ENCODE peak calls at places on chromosomes 5 and 9, in eight cellular contexts. H is foreskin fibroblast; L is pancreas; S is spleen; D is fibroblast of pulmonary artery; O is fibroblast of the aortic adventitia; E is CD8-positive, alpha-beta T cell; N is brain microvascular endothelial cell. Q is an unnamed sample.

GRCh38 chr9:16257604-16258003 is 612.9 kb downstream of the BNC2 start:
- DNase-seq in D (peak; percentile 45), L (no peak), O (peak; percentile 26), N (no peak), H (peak; percentile 44), S (no peak), E (no peak), Q (no peak)

GRCh38 chr5:115626444-115626823 is 598 bp upstream of the TMED7 start:
- DNase-seq in O (peak; percentile 65), L (no peak), D (no peak), H (peak; percentile 75), S (no peak), N (peak; percentile 49), E (no peak), Q (no peak)

GRCh38 chr5:68722357-68722756 is 371.5 kb upstream of the SLC30A5 start:
- DNase-seq in O (no peak), H (no peak), L (no peak), E (no peak), S (no peak), D (no peak), N (no peak), Q (no peak)

GRCh38 chr9:12628546-12628945 is 64.6 kb upstream of the TYRP1 start:
- DNase-seq in L (no peak), S (no peak), H (no peak), D (no peak), O (no peak), N (no peak), E (no peak), Q (no peak)

GRCh38 chr5:62343428-62343827 is 37.4 kb downstream of the KIF2A start:
- DNase-seq in D (peak; percentile 13), O (peak; percentile 32), H (peak; percentile 5), N (no peak), L (no peak), E (no peak), S (no peak), Q (no peak)

GRCh38 chr5:175682664-175683063 is 24.8 kb downstream of the HRH2 start:
- DNase-seq in N (no peak), D (no peak), O (no peak), H (no peak), L (no peak), S (peak; percentile 54), E (no peak), Q (no peak)

GRCh38 chr5:96235008-96235910 is 197.8 kb downstream of the PCSK1 start:
- DNase-seq in L (no peak), N (no peak), H (no peak), S (no peak), D (no peak), E (no peak), O (peak; percentile 58), Q (peak; percentile 49)

GRCh38 chr9:109968702-109969450 is 188.9 kb downstream of the PALM2AKAP2 start:
- DNase-seq in S (no peak), D (peak; percentile 55), L (no peak), E (no peak), N (peak; percentile 40), O (peak; percentile 41), H (peak; percentile 63), Q (no peak)

GRCh38 chr9:116153765-116154333 is at the start of gene PAPPA:
- DNase-seq in N (no peak), O (no peak), E (no peak), D (no peak), L (no peak), H (peak; percentile 46), S (no peak), Q (no peak)

GRCh38 chr5:59021837-59022514 is 439.1 kb downstream of the RAB3C start:
- DNase-seq in N (no peak), L (no peak), O (no peak), E (no peak), H (no peak), S (no peak), D (no peak), Q (no peak)

GRCh38 chr5:133746834-133747233 is 134.5 kb upstream of the FSTL4 start:
- DNase-seq in H (no peak), S (no peak), E (no peak), O (no peak), D (no peak), N (no peak), L (no peak), Q (no peak)

GRCh38 chr9:98099346-98099745 is 19.7 kb downstream of the TRIM14 start:
- DNase-seq in N (no peak), D (no peak), O (no peak), L (no peak), H (no peak), S (no peak), E (no peak), Q (no peak)

GRCh38 chr9:88835772-88836171 is 155.5 kb upstream of the S1PR3 start:
- DNase-seq in D (no peak), E (no peak), S (no peak), N (no peak), L (no peak), H (no peak), O (no peak), Q (no peak)

GRCh38 chr9:109910616-109911568 is 130.9 kb downstream of the PALM2AKAP2 start:
- DNase-seq in E (no peak), D (peak; percentile 73), O (peak; percentile 82), S (no peak), N (peak; percentile 52), H (peak; percentile 89), L (no peak), Q (peak; percentile 54)

GRCh38 chr5:82109013-82109412 is 137.2 kb downstream of the ATG10 start:
- DNase-seq in D (no peak), O (no peak), L (no peak), H (no peak), E (no peak), S (no peak), N (no peak), Q (no peak)

GRCh38 chr5:82106806-82107205 is 135.0 kb downstream of the ATG10 start:
- DNase-seq in N (no peak), H (peak; percentile 26), O (no peak), E (no peak), S (no peak), D (peak; percentile 7), L (no peak), Q (no peak)

GRCh38 chr5:82105457-82105856 is 133.6 kb downstream of the ATG10 start:
- DNase-seq in L (no peak), S (no peak), D (peak; percentile 8), N (no peak), E (no peak), H (peak; percentile 35), O (peak; percentile 3), Q (no peak)

GRCh38 chr5:82106207-82106606 is 134.4 kb downstream of the ATG10 start:
- DNase-seq in S (no peak), O (peak; percentile 5), L (no peak), D (no peak), H (peak; percentile 77), E (no peak), N (no peak), Q (no peak)

GRCh38 chr5:82107277-82107676 is 135.5 kb downstream of the ATG10 start:
- DNase-seq in H (peak; percentile 58), D (peak; percentile 66), E (no peak), L (no peak), S (no peak), N (no peak), O (peak; percentile 43), Q (no peak)
- TF ChIP-seq CTCF in H (peak; percentile 50), D (peak; percentile 65), E (no peak), L (no peak), S (no peak), N (peak; percentile 51), O (peak; percentile 40), Q (peak; percentile 38)

GRCh38 chr9:96075111-96075510 is 199.6 kb downstream of the ERCC6L2 start:
- DNase-seq in H (no peak), N (no peak), D (no peak), L (no peak), E (no peak), S (no peak), O (no peak), Q (no peak)
- H3K4me3 ChIP-seq in H (no peak overlapping the region), N (no peak overlapping the region), D (no peak overlapping the region), L (no peak overlapping the region), E (no peak overlapping the region), S (no peak overlapping the region), O (no peak overlapping the region), Q (no peak overlapping the region)

DNA sequence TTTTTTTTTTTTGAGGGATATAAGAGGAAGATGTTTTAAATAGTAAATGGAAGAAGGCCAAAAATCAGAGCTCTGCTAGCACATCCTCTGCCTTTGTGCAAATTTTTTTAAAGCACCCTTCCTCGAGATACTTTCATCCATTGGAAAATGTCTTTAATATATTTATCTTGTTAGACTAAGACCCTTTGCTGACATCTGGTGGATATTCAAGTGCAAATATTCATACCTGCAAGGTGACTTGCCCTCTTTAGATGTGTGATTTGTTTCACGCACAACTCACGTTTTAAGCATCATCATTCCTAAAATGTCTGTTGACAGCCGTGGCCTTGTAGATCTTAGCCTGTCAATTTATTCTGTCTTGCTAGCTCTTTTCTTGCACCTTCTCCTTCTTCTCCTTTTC is 258.5 kb downstream of the AGTPBP1 start:
- DNase-seq in L (no peak), N (no peak), E (no peak), H (peak; percentile 2), D (no peak), S (no peak), O (peak; percentile 2), Q (no peak)
- TF ChIP-seq CTCF in L (no peak), N (no peak), E (no peak), H (no peak), D (no peak), S (no peak), O (no peak), Q (no peak)

GRCh38 chr9:124284940-124285441 is 27.2 kb downstream of the NEK6 start:
- DNase-seq in O (peak; percentile 88), H (peak; percentile 56), S (no peak), E (no peak), L (no peak), D (no peak), N (peak; percentile 32), Q (peak; percentile 40)

GRCh38 chr9:124285490-124285889 is 27.7 kb downstream of the NEK6 start:
- DNase-seq in E (no peak), L (no peak), H (no peak), D (no peak), S (no peak), O (no peak), N (no peak), Q (no peak)

GRCh38 chr9:124284237-124284831 is 26.6 kb downstream of the NEK6 start:
- DNase-seq in N (no peak), H (no peak), O (peak; percentile 49), D (no peak), L (no peak), E (no peak), S (no peak), Q (no peak)

GRCh38 chr9:124285903-124286291 is 28.1 kb downstream of the NEK6 start:
- DNase-seq in D (peak; percentile 98), E (peak; percentile 3), N (peak; percentile 97), L (peak; percentile 74), H (peak; percentile 98), O (peak; percentile 97), S (peak; percentile 86), Q (peak; percentile 92)

DNA sequence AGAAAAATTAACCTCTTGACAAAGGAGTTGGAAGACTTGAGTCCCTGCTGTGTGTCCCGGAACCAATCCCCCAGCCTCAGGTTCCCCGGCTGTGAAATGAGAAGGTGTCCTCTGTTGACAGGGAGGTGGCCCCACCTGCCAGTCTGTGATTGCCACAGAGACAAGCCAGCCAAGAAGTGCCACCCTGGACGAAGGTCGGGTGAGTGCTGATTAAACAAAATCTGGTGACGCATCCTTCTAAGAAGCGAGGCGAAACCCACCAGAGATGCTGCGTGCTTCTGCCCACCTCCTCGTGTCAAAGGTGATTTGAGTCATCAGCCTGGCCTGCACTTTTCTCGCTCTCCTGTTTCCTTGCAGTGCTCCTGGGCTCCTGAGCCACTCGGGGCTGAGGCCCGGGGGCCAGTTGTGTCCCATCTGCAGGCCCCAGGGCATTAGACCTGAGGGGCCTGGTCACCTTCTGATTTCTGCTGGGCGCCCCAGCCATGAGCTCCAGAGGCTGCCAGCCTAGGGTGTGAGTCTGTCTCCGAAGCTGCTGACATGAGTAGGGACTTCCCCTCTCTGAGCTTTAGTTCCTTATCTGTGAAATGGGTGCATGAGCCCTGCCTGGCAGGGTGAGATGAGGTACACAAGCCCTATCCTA is 28.7 kb downstream of the NEK6 start:
- DNase-seq in H (peak; percentile 85), D (peak; percentile 85), O (peak; percentile 84), S (no peak), L (no peak), E (no peak), N (peak; percentile 88), Q (peak; percentile 66)
- H3K4me3 ChIP-seq in H (peak overlapping the region; percentile 6), D (peak overlapping the region; percentile 4), O (no peak overlapping the region), S (no peak overlapping the region), L (no peak overlapping the region), E (no peak overlapping the region), N (no peak overlapping the region), Q (no peak overlapping the region)